ENCODE peak calls at places on chromosomes 4 and X, in seven cellular contexts. One of them, this sample, is unnamed.

GRCh38 chr4:11342401-11342800 is 86.3 kb downstream of the HS3ST1 start:
- DNase-seq in T-cell: no peak
- DNase-seq in suprapubic skin: no peak
- DNase-seq in stimulated activated CD8-positive, alpha-beta memory T cell treated with anti-CD3 and anti-CD28 coated beads, Interleukin-2, amount 100 ng/mL, for 48 hours: no peak
- DNase-seq in stimulated activated naive CD8-positive, alpha-beta T cell treated with anti-CD3 and anti-CD28 coated beads, Interleukin-15, amount 100 ng/mL, for 72 hours: no peak
- DNase-seq in stimulated activated naive B cell treated with anti-CD40 and anti-IgM and Interleukin-4, amounts not matched to agents 10 μg/mL and 1 μg/mL and 100 μg/mL, for 72 hours: no peak
- DNase-seq in NCI-H187 treated with DMSO at 0.1 percent for 48 hours: no peak
- DNase-seq in this sample: no peak

GRCh38 chr4:6391852-6392188 is 80.6 kb downstream of the PPP2R2C start:
- DNase-seq in T-cell: no peak
- DNase-seq in suprapubic skin: no peak
- DNase-seq in NCI-H187 treated with DMSO at 0.1 percent for 48 hours: no peak
- DNase-seq in stimulated activated naive B cell treated with anti-CD40 and anti-IgM and Interleukin-4, amounts not matched to agents 10 μg/mL and 1 μg/mL and 100 μg/mL, for 72 hours: no peak
- DNase-seq in stimulated activated naive CD8-positive, alpha-beta T cell treated with anti-CD3 and anti-CD28 coated beads, Interleukin-15, amount 100 ng/mL, for 72 hours: no peak
- DNase-seq in stimulated activated CD8-positive, alpha-beta memory T cell treated with anti-CD3 and anti-CD28 coated beads, Interleukin-2, amount 100 ng/mL, for 48 hours: no peak
- DNase-seq in this sample: no peak

GRCh38 chrX:133994576-133994975 is 9.2 kb upstream of the GPC3 start:
- DNase-seq in stimulated activated CD8-positive, alpha-beta memory T cell treated with anti-CD3 and anti-CD28 coated beads, Interleukin-2, amount 100 ng/mL, for 48 hours: no peak
- DNase-seq in suprapubic skin: no peak
- DNase-seq in stimulated activated naive CD8-positive, alpha-beta T cell treated with anti-CD3 and anti-CD28 coated beads, Interleukin-15, amount 100 ng/mL, for 72 hours: no peak
- DNase-seq in stimulated activated naive B cell treated with anti-CD40 and anti-IgM and Interleukin-4, amounts not matched to agents 10 μg/mL and 1 μg/mL and 100 μg/mL, for 72 hours: no peak
- DNase-seq in T-cell: no peak
- DNase-seq in NCI-H187 treated with DMSO at 0.1 percent for 48 hours: no peak
- DNase-seq in this sample: no peak

GRCh38 chr4:16843831-16844508 is 54.5 kb downstream of the LDB2 start:
- DNase-seq in stimulated activated CD8-positive, alpha-beta memory T cell treated with anti-CD3 and anti-CD28 coated beads, Interleukin-2, amount 100 ng/mL, for 48 hours: no peak
- DNase-seq in T-cell: no peak
- DNase-seq in NCI-H187 treated with DMSO at 0.1 percent for 48 hours: no peak
- DNase-seq in suprapubic skin: no peak
- DNase-seq in stimulated activated naive B cell treated with anti-CD40 and anti-IgM and Interleukin-4, amounts not matched to agents 10 μg/mL and 1 μg/mL and 100 μg/mL, for 72 hours: no peak
- DNase-seq in stimulated activated naive CD8-positive, alpha-beta T cell treated with anti-CD3 and anti-CD28 coated beads, Interleukin-15, amount 100 ng/mL, for 72 hours: no peak
- DNase-seq in this sample: no peak

GRCh38 chr4:65623509-65623908 is 46.8 kb downstream of the EPHA5 start:
- DNase-seq in stimulated activated CD8-positive, alpha-beta memory T cell treated with anti-CD3 and anti-CD28 coated beads, Interleukin-2, amount 100 ng/mL, for 48 hours: no peak
- DNase-seq in T-cell: no peak
- DNase-seq in stimulated activated naive B cell treated with anti-CD40 and anti-IgM and Interleukin-4, amounts not matched to agents 10 μg/mL and 1 μg/mL and 100 μg/mL, for 72 hours: no peak
- DNase-seq in NCI-H187 treated with DMSO at 0.1 percent for 48 hours: no peak
- DNase-seq in suprapubic skin: no peak
- DNase-seq in stimulated activated naive CD8-positive, alpha-beta T cell treated with anti-CD3 and anti-CD28 coated beads, Interleukin-15, amount 100 ng/mL, for 72 hours: no peak
- DNase-seq in this sample: no peak

GRCh38 chr4:7391637-7392437 is 42.9 kb downstream of the PSAPL1 start:
- DNase-seq in stimulated activated naive CD8-positive, alpha-beta T cell treated with anti-CD3 and anti-CD28 coated beads, Interleukin-15, amount 100 ng/mL, for 72 hours: no peak
- DNase-seq in NCI-H187 treated with DMSO at 0.1 percent for 48 hours: no peak
- DNase-seq in suprapubic skin: no peak
- DNase-seq in stimulated activated naive B cell treated with anti-CD40 and anti-IgM and Interleukin-4, amounts not matched to agents 10 μg/mL and 1 μg/mL and 100 μg/mL, for 72 hours: no peak
- DNase-seq in T-cell: no peak
- DNase-seq in stimulated activated CD8-positive, alpha-beta memory T cell treated with anti-CD3 and anti-CD28 coated beads, Interleukin-2, amount 100 ng/mL, for 48 hours: no peak
- DNase-seq in this sample: peak

GRCh38 chr4:98662619-98663225 is 4.3 kb upstream of the TSPAN5 start:
- DNase-seq in T-cell: peak
- DNase-seq in NCI-H187 treated with DMSO at 0.1 percent for 48 hours: no peak
- DNase-seq in suprapubic skin: no peak
- DNase-seq in stimulated activated CD8-positive, alpha-beta memory T cell treated with anti-CD3 and anti-CD28 coated beads, Interleukin-2, amount 100 ng/mL, for 48 hours: peak
- DNase-seq in stimulated activated naive B cell treated with anti-CD40 and anti-IgM and Interleukin-4, amounts not matched to agents 10 μg/mL and 1 μg/mL and 100 μg/mL, for 72 hours: peak
- DNase-seq in stimulated activated naive CD8-positive, alpha-beta T cell treated with anti-CD3 and anti-CD28 coated beads, Interleukin-15, amount 100 ng/mL, for 72 hours: peak
- DNase-seq in this sample: no peak

GRCh38 chr4:44671636-44672035 is 6.6 kb upstream of the GUF1 start:
- DNase-seq in stimulated activated CD8-positive, alpha-beta memory T cell treated with anti-CD3 and anti-CD28 coated beads, Interleukin-2, amount 100 ng/mL, for 48 hours: no peak
- DNase-seq in stimulated activated naive CD8-positive, alpha-beta T cell treated with anti-CD3 and anti-CD28 coated beads, Interleukin-15, amount 100 ng/mL, for 72 hours: no peak
- DNase-seq in T-cell: no peak
- DNase-seq in NCI-H187 treated with DMSO at 0.1 percent for 48 hours: no peak
- DNase-seq in suprapubic skin: no peak
- DNase-seq in stimulated activated naive B cell treated with anti-CD40 and anti-IgM and Interleukin-4, amounts not matched to agents 10 μg/mL and 1 μg/mL and 100 μg/mL, for 72 hours: no peak
- DNase-seq in this sample: no peak

GRCh38 chr4:107856901-107857300 is 32.2 kb downstream of the SGMS2 start:
- DNase-seq in stimulated activated CD8-positive, alpha-beta memory T cell treated with anti-CD3 and anti-CD28 coated beads, Interleukin-2, amount 100 ng/mL, for 48 hours: no peak
- DNase-seq in T-cell: no peak
- DNase-seq in stimulated activated naive B cell treated with anti-CD40 and anti-IgM and Interleukin-4, amounts not matched to agents 10 μg/mL and 1 μg/mL and 100 μg/mL, for 72 hours: no peak
- DNase-seq in NCI-H187 treated with DMSO at 0.1 percent for 48 hours: no peak
- DNase-seq in stimulated activated naive CD8-positive, alpha-beta T cell treated with anti-CD3 and anti-CD28 coated beads, Interleukin-15, amount 100 ng/mL, for 72 hours: no peak
- DNase-seq in suprapubic skin: no peak
- DNase-seq in this sample: no peak

GRCh38 chr4:24473309-24473721 is 111.0 kb downstream of the DHX15 start:
- DNase-seq in T-cell: no peak
- DNase-seq in NCI-H187 treated with DMSO at 0.1 percent for 48 hours: no peak
- DNase-seq in stimulated activated CD8-positive, alpha-beta memory T cell treated with anti-CD3 and anti-CD28 coated beads, Interleukin-2, amount 100 ng/mL, for 48 hours: no peak
- DNase-seq in stimulated activated naive B cell treated with anti-CD40 and anti-IgM and Interleukin-4, amounts not matched to agents 10 μg/mL and 1 μg/mL and 100 μg/mL, for 72 hours: no peak
- DNase-seq in suprapubic skin: no peak
- DNase-seq in stimulated activated naive CD8-positive, alpha-beta T cell treated with anti-CD3 and anti-CD28 coated beads, Interleukin-15, amount 100 ng/mL, for 72 hours: no peak
- DNase-seq in this sample: no peak

GRCh38 chr4:40204507-40205258 is 7.9 kb downstream of the RHOH start:
- DNase-seq in suprapubic skin: no peak
- DNase-seq in stimulated activated CD8-positive, alpha-beta memory T cell treated with anti-CD3 and anti-CD28 coated beads, Interleukin-2, amount 100 ng/mL, for 48 hours: no peak
- DNase-seq in NCI-H187 treated with DMSO at 0.1 percent for 48 hours: no peak
- DNase-seq in T-cell: no peak
- DNase-seq in stimulated activated naive CD8-positive, alpha-beta T cell treated with anti-CD3 and anti-CD28 coated beads, Interleukin-15, amount 100 ng/mL, for 72 hours: no peak
- DNase-seq in stimulated activated naive B cell treated with anti-CD40 and anti-IgM and Interleukin-4, amounts not matched to agents 10 μg/mL and 1 μg/mL and 100 μg/mL, for 72 hours: no peak
- DNase-seq in this sample: no peak

GRCh38 chr4:81472249-81473085 is 760 bp upstream of the RASGEF1B start:
- DNase-seq in stimulated activated CD8-positive, alpha-beta memory T cell treated with anti-CD3 and anti-CD28 coated beads, Interleukin-2, amount 100 ng/mL, for 48 hours: no peak
- DNase-seq in T-cell: peak
- DNase-seq in stimulated activated naive CD8-positive, alpha-beta T cell treated with anti-CD3 and anti-CD28 coated beads, Interleukin-15, amount 100 ng/mL, for 72 hours: no peak
- DNase-seq in stimulated activated naive B cell treated with anti-CD40 and anti-IgM and Interleukin-4, amounts not matched to agents 10 μg/mL and 1 μg/mL and 100 μg/mL, for 72 hours: no peak
- DNase-seq in suprapubic skin: no peak
- DNase-seq in NCI-H187 treated with DMSO at 0.1 percent for 48 hours: peak
- DNase-seq in this sample: peak

GRCh38 chr4:83438719-83439118 is 16.9 kb downstream of the HELQ start:
- DNase-seq in suprapubic skin: no peak
- DNase-seq in NCI-H187 treated with DMSO at 0.1 percent for 48 hours: no peak
- DNase-seq in stimulated activated CD8-positive, alpha-beta memory T cell treated with anti-CD3 and anti-CD28 coated beads, Interleukin-2, amount 100 ng/mL, for 48 hours: no peak
- DNase-seq in stimulated activated naive B cell treated with anti-CD40 and anti-IgM and Interleukin-4, amounts not matched to agents 10 μg/mL and 1 μg/mL and 100 μg/mL, for 72 hours: no peak
- DNase-seq in T-cell: no peak
- DNase-seq in stimulated activated naive CD8-positive, alpha-beta T cell treated with anti-CD3 and anti-CD28 coated beads, Interleukin-15, amount 100 ng/mL, for 72 hours: no peak
- DNase-seq in this sample: no peak

GRCh38 chr4:182238355-182238931 is 4.8 kb upstream of the TENM3 start:
- DNase-seq in T-cell: no peak
- DNase-seq in stimulated activated naive CD8-positive, alpha-beta T cell treated with anti-CD3 and anti-CD28 coated beads, Interleukin-15, amount 100 ng/mL, for 72 hours: no peak
- DNase-seq in stimulated activated CD8-positive, alpha-beta memory T cell treated with anti-CD3 and anti-CD28 coated beads, Interleukin-2, amount 100 ng/mL, for 48 hours: no peak
- DNase-seq in stimulated activated naive B cell treated with anti-CD40 and anti-IgM and Interleukin-4, amounts not matched to agents 10 μg/mL and 1 μg/mL and 100 μg/mL, for 72 hours: no peak
- DNase-seq in NCI-H187 treated with DMSO at 0.1 percent for 48 hours: no peak
- DNase-seq in suprapubic skin: no peak
- DNase-seq in this sample: no peak

GRCh38 chrX:13009256-13009655 is 34.3 kb downstream of the TMSB4X start:
- DNase-seq in NCI-H187 treated with DMSO at 0.1 percent for 48 hours: no peak
- DNase-seq in stimulated activated naive B cell treated with anti-CD40 and anti-IgM and Interleukin-4, amounts not matched to agents 10 μg/mL and 1 μg/mL and 100 μg/mL, for 72 hours: no peak
- DNase-seq in T-cell: no peak
- DNase-seq in stimulated activated naive CD8-positive, alpha-beta T cell treated with anti-CD3 and anti-CD28 coated beads, Interleukin-15, amount 100 ng/mL, for 72 hours: no peak
- DNase-seq in suprapubic skin: no peak
- DNase-seq in stimulated activated CD8-positive, alpha-beta memory T cell treated with anti-CD3 and anti-CD28 coated beads, Interleukin-2, amount 100 ng/mL, for 48 hours: no peak
- DNase-seq in this sample: peak

GRCh38 chr4:84944952-84945351 is 21.5 kb downstream of the WDFY3 start:
- DNase-seq in stimulated activated CD8-positive, alpha-beta memory T cell treated with anti-CD3 and anti-CD28 coated beads, Interleukin-2, amount 100 ng/mL, for 48 hours: no peak
- DNase-seq in suprapubic skin: no peak
- DNase-seq in stimulated activated naive CD8-positive, alpha-beta T cell treated with anti-CD3 and anti-CD28 coated beads, Interleukin-15, amount 100 ng/mL, for 72 hours: no peak
- DNase-seq in NCI-H187 treated with DMSO at 0.1 percent for 48 hours: no peak
- DNase-seq in stimulated activated naive B cell treated with anti-CD40 and anti-IgM and Interleukin-4, amounts not matched to agents 10 μg/mL and 1 μg/mL and 100 μg/mL, for 72 hours: no peak
- DNase-seq in T-cell: no peak
- DNase-seq in this sample: peak

GRCh38 chr4:33882246-33882990 is 2361.9 kb downstream of the ARAP2 start:
- DNase-seq in stimulated activated naive B cell treated with anti-CD40 and anti-IgM and Interleukin-4, amounts not matched to agents 10 μg/mL and 1 μg/mL and 100 μg/mL, for 72 hours: no peak
- DNase-seq in stimulated activated CD8-positive, alpha-beta memory T cell treated with anti-CD3 and anti-CD28 coated beads, Interleukin-2, amount 100 ng/mL, for 48 hours: no peak
- DNase-seq in suprapubic skin: no peak
- DNase-seq in NCI-H187 treated with DMSO at 0.1 percent for 48 hours: no peak
- DNase-seq in T-cell: no peak
- DNase-seq in stimulated activated naive CD8-positive, alpha-beta T cell treated with anti-CD3 and anti-CD28 coated beads, Interleukin-15, amount 100 ng/mL, for 72 hours: no peak
- DNase-seq in this sample: no peak

GRCh38 chr4:112778520-112778919 is 141.6 kb downstream of the LARP7 start:
- DNase-seq in stimulated activated naive CD8-positive, alpha-beta T cell treated with anti-CD3 and anti-CD28 coated beads, Interleukin-15, amount 100 ng/mL, for 72 hours: no peak
- DNase-seq in stimulated activated CD8-positive, alpha-beta memory T cell treated with anti-CD3 and anti-CD28 coated beads, Interleukin-2, amount 100 ng/mL, for 48 hours: no peak
- DNase-seq in NCI-H187 treated with DMSO at 0.1 percent for 48 hours: no peak
- DNase-seq in T-cell: no peak
- DNase-seq in stimulated activated naive B cell treated with anti-CD40 and anti-IgM and Interleukin-4, amounts not matched to agents 10 μg/mL and 1 μg/mL and 100 μg/mL, for 72 hours: no peak
- DNase-seq in suprapubic skin: no peak
- DNase-seq in this sample: no peak

GRCh38 chr4:88938138-88938537 is 118.8 kb downstream of the FAM13A start:
- DNase-seq in NCI-H187 treated with DMSO at 0.1 percent for 48 hours: no peak
- DNase-seq in stimulated activated CD8-positive, alpha-beta memory T cell treated with anti-CD3 and anti-CD28 coated beads, Interleukin-2, amount 100 ng/mL, for 48 hours: no peak
- DNase-seq in stimulated activated naive B cell treated with anti-CD40 and anti-IgM and Interleukin-4, amounts not matched to agents 10 μg/mL and 1 μg/mL and 100 μg/mL, for 72 hours: no peak
- DNase-seq in suprapubic skin: no peak
- DNase-seq in T-cell: no peak
- DNase-seq in stimulated activated naive CD8-positive, alpha-beta T cell treated with anti-CD3 and anti-CD28 coated beads, Interleukin-15, amount 100 ng/mL, for 72 hours: no peak
- DNase-seq in this sample: no peak

GRCh38 chr4:130125468-130125867 is 1029.5 kb downstream of the C4orf33 start:
- DNase-seq in suprapubic skin: no peak
- DNase-seq in stimulated activated naive CD8-positive, alpha-beta T cell treated with anti-CD3 and anti-CD28 coated beads, Interleukin-15, amount 100 ng/mL, for 72 hours: no peak
- DNase-seq in T-cell: no peak
- DNase-seq in stimulated activated naive B cell treated with anti-CD40 and anti-IgM and Interleukin-4, amounts not matched to agents 10 μg/mL and 1 μg/mL and 100 μg/mL, for 72 hours: no peak
- DNase-seq in stimulated activated CD8-positive, alpha-beta memory T cell treated with anti-CD3 and anti-CD28 coated beads, Interleukin-2, amount 100 ng/mL, for 48 hours: no peak
- DNase-seq in NCI-H187 treated with DMSO at 0.1 percent for 48 hours: no peak
- DNase-seq in this sample: no peak

GRCh38 chrX:135170877-135171519 is at the start of gene CT55:
- DNase-seq in T-cell: no peak
- DNase-seq in NCI-H187 treated with DMSO at 0.1 percent for 48 hours: no peak
- DNase-seq in suprapubic skin: no peak
- DNase-seq in stimulated activated CD8-positive, alpha-beta memory T cell treated with anti-CD3 and anti-CD28 coated beads, Interleukin-2, amount 100 ng/mL, for 48 hours: no peak
- DNase-seq in stimulated activated naive CD8-positive, alpha-beta T cell treated with anti-CD3 and anti-CD28 coated beads, Interleukin-15, amount 100 ng/mL, for 72 hours: no peak
- DNase-seq in stimulated activated naive B cell treated with anti-CD40 and anti-IgM and Interleukin-4, amounts not matched to agents 10 μg/mL and 1 μg/mL and 100 μg/mL, for 72 hours: no peak
- DNase-seq in this sample: peak

GRCh38 chr4:81432825-81433224 is 38.9 kb downstream of the RASGEF1B start:
- DNase-seq in T-cell: no peak
- DNase-seq in suprapubic skin: no peak
- DNase-seq in stimulated activated naive B cell treated with anti-CD40 and anti-IgM and Interleukin-4, amounts not matched to agents 10 μg/mL and 1 μg/mL and 100 μg/mL, for 72 hours: no peak
- DNase-seq in NCI-H187 treated with DMSO at 0.1 percent for 48 hours: no peak
- DNase-seq in stimulated activated naive CD8-positive, alpha-beta T cell treated with anti-CD3 and anti-CD28 coated beads, Interleukin-15, amount 100 ng/mL, for 72 hours: no peak
- DNase-seq in stimulated activated CD8-positive, alpha-beta memory T cell treated with anti-CD3 and anti-CD28 coated beads, Interleukin-2, amount 100 ng/mL, for 48 hours: no peak
- DNase-seq in this sample: no peak

GRCh38 chr4:10117424-10118354 is 1.1 kb upstream of the WDR1 start:
- DNase-seq in suprapubic skin: no peak
- DNase-seq in stimulated activated CD8-positive, alpha-beta memory T cell treated with anti-CD3 and anti-CD28 coated beads, Interleukin-2, amount 100 ng/mL, for 48 hours: no peak
- DNase-seq in stimulated activated naive B cell treated with anti-CD40 and anti-IgM and Interleukin-4, amounts not matched to agents 10 μg/mL and 1 μg/mL and 100 μg/mL, for 72 hours: peak
- DNase-seq in stimulated activated naive CD8-positive, alpha-beta T cell treated with anti-CD3 and anti-CD28 coated beads, Interleukin-15, amount 100 ng/mL, for 72 hours: no peak
- DNase-seq in NCI-H187 treated with DMSO at 0.1 percent for 48 hours: no peak
- DNase-seq in T-cell: peak
- DNase-seq in this sample: peak

GRCh38 chr4:174714393-174715211 is 114.4 kb downstream of the GLRA3 start:
- DNase-seq in T-cell: no peak
- DNase-seq in NCI-H187 treated with DMSO at 0.1 percent for 48 hours: no peak
- DNase-seq in stimulated activated naive B cell treated with anti-CD40 and anti-IgM and Interleukin-4, amounts not matched to agents 10 μg/mL and 1 μg/mL and 100 μg/mL, for 72 hours: no peak
- DNase-seq in stimulated activated CD8-positive, alpha-beta memory T cell treated with anti-CD3 and anti-CD28 coated beads, Interleukin-2, amount 100 ng/mL, for 48 hours: no peak
- DNase-seq in stimulated activated naive CD8-positive, alpha-beta T cell treated with anti-CD3 and anti-CD28 coated beads, Interleukin-15, amount 100 ng/mL, for 72 hours: no peak
- DNase-seq in suprapubic skin: no peak
- DNase-seq in this sample: no peak

GRCh38 chr4:26058537-26058936 is 144.5 kb downstream of the SMIM20 start:
- DNase-seq in NCI-H187 treated with DMSO at 0.1 percent for 48 hours: no peak
- DNase-seq in suprapubic skin: no peak
- DNase-seq in stimulated activated CD8-positive, alpha-beta memory T cell treated with anti-CD3 and anti-CD28 coated beads, Interleukin-2, amount 100 ng/mL, for 48 hours: peak
- DNase-seq in T-cell: no peak
- DNase-seq in stimulated activated naive B cell treated with anti-CD40 and anti-IgM and Interleukin-4, amounts not matched to agents 10 μg/mL and 1 μg/mL and 100 μg/mL, for 72 hours: no peak
- DNase-seq in stimulated activated naive CD8-positive, alpha-beta T cell treated with anti-CD3 and anti-CD28 coated beads, Interleukin-15, amount 100 ng/mL, for 72 hours: peak
- DNase-seq in this sample: no peak

GRCh38 chrX:3811331-3812311 is 98.2 kb upstream of the PRKX start:
- DNase-seq in suprapubic skin: no peak
- DNase-seq in stimulated activated CD8-positive, alpha-beta memory T cell treated with anti-CD3 and anti-CD28 coated beads, Interleukin-2, amount 100 ng/mL, for 48 hours: no peak
- DNase-seq in T-cell: peak
- DNase-seq in stimulated activated naive CD8-positive, alpha-beta T cell treated with anti-CD3 and anti-CD28 coated beads, Interleukin-15, amount 100 ng/mL, for 72 hours: peak
- DNase-seq in NCI-H187 treated with DMSO at 0.1 percent for 48 hours: no peak
- DNase-seq in stimulated activated naive B cell treated with anti-CD40 and anti-IgM and Interleukin-4, amounts not matched to agents 10 μg/mL and 1 μg/mL and 100 μg/mL, for 72 hours: peak
- DNase-seq in this sample: no peak

GRCh38 chr4:101349346-101350064 is 2.2 kb upstream of the PPP3CA start:
- DNase-seq in stimulated activated CD8-positive, alpha-beta memory T cell treated with anti-CD3 and anti-CD28 coated beads, Interleukin-2, amount 100 ng/mL, for 48 hours: no peak
- DNase-seq in T-cell: no peak
- DNase-seq in NCI-H187 treated with DMSO at 0.1 percent for 48 hours: no peak
- DNase-seq in stimulated activated naive B cell treated with anti-CD40 and anti-IgM and Interleukin-4, amounts not matched to agents 10 μg/mL and 1 μg/mL and 100 μg/mL, for 72 hours: no peak
- DNase-seq in stimulated activated naive CD8-positive, alpha-beta T cell treated with anti-CD3 and anti-CD28 coated beads, Interleukin-15, amount 100 ng/mL, for 72 hours: no peak
- DNase-seq in suprapubic skin: peak
- DNase-seq in this sample: peak

GRCh38 chr4:8270912-8271815 is 1.6 kb downstream of the HTRA3 start:
- DNase-seq in stimulated activated naive CD8-positive, alpha-beta T cell treated with anti-CD3 and anti-CD28 coated beads, Interleukin-15, amount 100 ng/mL, for 72 hours: no peak
- DNase-seq in NCI-H187 treated with DMSO at 0.1 percent for 48 hours: no peak
- DNase-seq in stimulated activated CD8-positive, alpha-beta memory T cell treated with anti-CD3 and anti-CD28 coated beads, Interleukin-2, amount 100 ng/mL, for 48 hours: no peak
- DNase-seq in T-cell: no peak
- DNase-seq in suprapubic skin: no peak
- DNase-seq in stimulated activated naive B cell treated with anti-CD40 and anti-IgM and Interleukin-4, amounts not matched to agents 10 μg/mL and 1 μg/mL and 100 μg/mL, for 72 hours: no peak
- DNase-seq in this sample: no peak